ENCODE peak calls at places on chromosomes 6 and 20, in six cellular contexts. X is endothelial cell of umbilical vein, S is NB4, J is HepG2, D is K562, P is GM12878. F is an unnamed sample.

GRCh38 chr6:133101790-133102189 is 139.4 kb upstream of the EYA4 start:
- DNase-seq in X (no peak), D (no peak), S (no peak), P (no peak), J (no peak), F (no peak)

GRCh38 chr20:47258745-47259695 is 97.5 kb downstream of the ZMYND8 start:
- DNase-seq in S (no peak), J (no peak), P (peak; percentile 98), X (peak; percentile 66), D (no peak), F (no peak)

GRCh38 chr6:43713611-43714310 is 26.2 kb upstream of the MRPS18A start:
- DNase-seq in P (no peak), S (no peak), D (no peak), X (no peak), J (no peak), F (no peak)

GRCh38 chr6:73747293-73747692 is 51.3 kb downstream of the CD109 start:
- DNase-seq in J (no peak), S (no peak), D (no peak), X (no peak), P (peak; percentile 51), F (no peak)

GRCh38 chr6:31158863-31159855 is 770 bp downstream of the TCF19 start:
- DNase-seq in S (no peak), J (peak; percentile 31), X (no peak), P (no peak), D (peak; percentile 75), F (no peak)

GRCh38 chr6:100881707-100882040 is 545 bp upstream of the ASCC3 start:
- DNase-seq in D (no peak), J (no peak), X (no peak), P (no peak), S (peak; percentile 22), F (no peak)

GRCh38 chr6:109428889-109429477 is 11.4 kb downstream of the PPIL6 start:
- DNase-seq in J (no peak), D (no peak), S (no peak), P (no peak), X (peak; percentile 80), F (no peak)

GRCh38 chr6:152118678-152119077 is 311.2 kb downstream of the ESR1 start:
- DNase-seq in P (no peak), D (no peak), S (no peak), J (no peak), X (no peak), F (peak; percentile 6)

GRCh38 chr20:7383218-7383617 is 557.0 kb downstream of the HAO1 start:
- DNase-seq in J (no peak), D (no peak), S (no peak), X (no peak), P (no peak), F (no peak)

GRCh38 chr6:80477591-80478370 is 371.3 kb downstream of the BCKDHB start:
- DNase-seq in D (no peak), J (no peak), S (no peak), X (no peak), P (no peak), F (no peak)

GRCh38 chr20:4091332-4092135 is 76.2 kb upstream of the RNF24 start:
- DNase-seq in X (peak; percentile 48), P (no peak), J (peak; percentile 67), S (peak; percentile 71), D (peak; percentile 63), F (peak; percentile 89)

GRCh38 chr20:44979090-44979621 is 12.8 kb downstream of the STK4 start:
- DNase-seq in S (peak; percentile 92), P (peak; percentile 82), D (no peak), J (no peak), X (no peak), F (no peak)

GRCh38 chr20:38113401-38114325 is 51.4 kb downstream of the TGM2 start:
- DNase-seq in S (peak; percentile 82), P (no peak), J (peak; percentile 78), X (no peak), D (peak; percentile 80), F (no peak)

GRCh38 chr20:48025661-48026060 is 240.4 kb upstream of the SULF2 start:
- DNase-seq in D (no peak), J (no peak), P (no peak), X (no peak), S (no peak), F (no peak)

GRCh38 chr6:75377386-75377785 is 92.8 kb upstream of the TMEM30A start:
- DNase-seq in P (no peak), J (no peak), X (no peak), D (no peak), S (no peak), F (no peak)

GRCh38 chr6:127103482-127103881 is 15.0 kb upstream of the RSPO3 start:
- DNase-seq in P (no peak), S (no peak), J (no peak), X (no peak), D (no peak), F (no peak)

GRCh38 chr20:63064310-63064709 is 57.5 kb upstream of the BHLHE23 start:
- DNase-seq in S (no peak), D (peak; percentile 37), X (no peak), P (no peak), J (no peak), F (no peak)

GRCh38 chr6:43096451-43097097 is 20.5 kb downstream of the PTK7 start:
- DNase-seq in P (no peak), S (no peak), J (no peak), D (no peak), X (peak; percentile 35), F (no peak)

GRCh38 chr20:32621071-32621913 is 36.2 kb upstream of the NOL4L start:
- DNase-seq in S (peak; percentile 32), X (no peak), J (no peak), P (no peak), D (peak; percentile 95), F (no peak)

GRCh38 chr6:151999194-151999593 is 191.7 kb downstream of the ESR1 start:
- DNase-seq in X (peak; percentile 57), J (no peak), P (no peak), S (no peak), D (no peak), F (no peak)

GRCh38 chr6:163008626-163009025 is 280.9 kb downstream of the PACRG start:
- DNase-seq in D (no peak), J (no peak), P (no peak), X (no peak), S (no peak), F (no peak)

GRCh38 chr6:81697564-81697963 is 54.9 kb downstream of the TENT5A start:
- DNase-seq in P (no peak), S (no peak), X (no peak), D (no peak), J (peak; percentile 3), F (no peak)

GRCh38 chr6:76592561-76592960 is 520.1 kb upstream of the IMPG1 start:
- DNase-seq in D (no peak), P (no peak), S (no peak), X (peak; percentile 38), J (no peak), F (no peak)

GRCh38 chr6:17600527-17601388 is 656 bp downstream of the FAM8A1 start:
- DNase-seq in P (no peak), X (peak; percentile 44), S (peak; percentile 75), D (peak; percentile 69), J (peak; percentile 24), F (no peak)

GRCh38 chr20:16712541-16712947 is 17.3 kb upstream of the SNRPB2 start:
- DNase-seq in J (peak; percentile 36), D (no peak), X (no peak), S (peak; percentile 82), P (no peak), F (no peak)

GRCh38 chr20:16711859-16712258 is 18.0 kb upstream of the SNRPB2 start:
- DNase-seq in J (no peak), D (no peak), X (no peak), S (peak; percentile 76), P (no peak), F (no peak)

GRCh38 chr20:16709017-16709416 is 20.8 kb upstream of the SNRPB2 start:
- DNase-seq in J (no peak), P (no peak), D (no peak), S (peak; percentile 41), X (no peak), F (no peak)

GRCh38 chr20:16708590-16708989 is 21.2 kb upstream of the SNRPB2 start:
- DNase-seq in J (no peak), P (no peak), D (no peak), S (no peak), X (peak; percentile 28), F (no peak)

GRCh38 chr20:16710781-16711180 is 19.0 kb upstream of the SNRPB2 start:
- DNase-seq in X (no peak), D (no peak), P (no peak), S (peak; percentile 25), J (no peak), F (no peak)
- TF ChIP-seq MYC in X (no peak), D (no peak), P (no peak), S (no peak), J (no peak), F (no peak)

DNA sequence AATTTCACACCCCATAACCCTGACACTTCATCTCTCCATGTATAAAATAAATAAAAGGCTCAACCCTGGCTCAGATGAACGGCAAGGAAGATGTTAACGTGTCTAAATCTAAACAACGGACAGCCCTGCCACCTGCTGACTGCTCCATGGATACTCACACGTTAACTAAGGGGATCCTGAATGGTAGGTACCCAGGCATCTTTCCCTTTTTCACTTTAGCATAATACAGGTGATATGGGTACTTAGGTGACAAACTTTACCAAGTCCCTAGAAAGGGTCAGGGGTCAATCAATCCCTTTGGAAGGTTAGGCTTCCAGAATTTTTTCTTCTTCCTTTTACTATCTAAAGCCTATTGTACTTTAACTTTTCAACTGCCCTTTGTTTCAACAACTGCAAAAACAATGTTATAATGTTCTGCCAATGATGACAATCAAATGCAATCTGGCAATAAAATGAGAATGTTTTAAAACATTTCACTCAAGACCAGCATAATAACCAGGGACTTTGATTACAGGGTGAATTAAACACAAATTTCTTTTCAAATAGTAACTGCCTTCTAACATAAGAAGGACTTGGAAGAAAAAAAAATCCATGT is 52.4 kb upstream of the IPCEF1 start:
- DNase-seq in J (no peak), D (no peak), S (peak; percentile 43), P (no peak), X (peak; percentile 65), F (peak; percentile 55)
- TF ChIP-seq MYC in J (no peak), D (no peak), S (no peak), P (no peak), X (no peak), F (no peak)

GRCh38 chr6:26075063-26075717 is 12.0 kb upstream of the HFE start:
- DNase-seq in S (no peak), D (no peak), J (peak; percentile 28), P (no peak), X (no peak), F (no peak)
- TF ChIP-seq MYC in S (no peak), D (no peak), J (no peak), P (no peak), X (no peak), F (no peak)

GRCh38 chr6:138290563-138290962 is 72.3 kb upstream of the PBOV1 start:
- DNase-seq in D (no peak), X (no peak), P (no peak), J (no peak), S (no peak), F (no peak)

GRCh38 chr6:138292482-138292881 is 74.2 kb upstream of the PBOV1 start:
- DNase-seq in D (no peak), X (no peak), P (no peak), S (no peak), J (no peak), F (no peak)

GRCh38 chr6:138291849-138292181 is 73.5 kb upstream of the PBOV1 start:
- DNase-seq in P (no peak), D (no peak), X (no peak), J (no peak), S (no peak), F (no peak)

GRCh38 chr6:138289739-138290138 is 71.4 kb upstream of the PBOV1 start:
- DNase-seq in J (peak; percentile 47), D (no peak), X (no peak), S (peak; percentile 32), P (no peak), F (peak; percentile 6)

GRCh38 chr6:138291036-138291848 is 73.0 kb upstream of the PBOV1 start:
- DNase-seq in D (no peak), P (no peak), S (no peak), X (no peak), J (no peak), F (no peak)
- TF ChIP-seq MYC in D (no peak), P (no peak), S (no peak), X (no peak), J (no peak), F (no peak)